ENCODE peak calls at places on chromosome 4, in five cellular contexts. G is HT1080, S is OCI-LY7, P is EL, C is AG10803. Z is an unnamed sample.

GRCh38 chr4:101135371-101136010 is 211.8 kb downstream of the PPP3CA start:
- DNase-seq in S (peak), C (no peak), G (no peak), P (no peak), Z (no peak)

GRCh38 chr4:8419222-8420041 is 21.1 kb downstream of the ACOX3 start:
- DNase-seq in P (peak), C (no peak), G (no peak), S (no peak), Z (peak)

GRCh38 chr4:118280501-118281218 is 72.1 kb downstream of the PRSS12 start:
- DNase-seq in P (peak), S (peak), G (peak), C (peak), Z (peak)

GRCh38 chr4:53147711-53148110 is 218.2 kb downstream of the SCFD2 start:
- DNase-seq in S (no peak), C (peak), P (no peak), G (no peak), Z (no peak)

GRCh38 chr4:41746440-41747229 is 1.9 kb downstream of the PHOX2B start:
- DNase-seq in C (no peak), S (no peak), G (no peak), P (no peak), Z (no peak)

GRCh38 chr4:138889216-138889615 is 126.4 kb upstream of the NOCT start:
- DNase-seq in P (no peak), G (no peak), S (no peak), C (no peak), Z (no peak)

GRCh38 chr4:152508386-152508785 is 27.5 kb downstream of the FBXW7 start:
- DNase-seq in P (no peak), G (no peak), C (no peak), S (no peak), Z (no peak)

GRCh38 chr4:10457255-10457801 is at the start of gene ZNF518B:
- DNase-seq in P (peak), C (peak), G (no peak), S (peak), Z (peak)

Z was measured in M059J.